ENCODE peak calls at places on chromosome 11, in five cellular contexts. W, F, S, C and B are unnamed samples.

GRCh38 chr11:114243461-114244372 is 52.5 kb upstream of the NNMT start:
- DNase-seq in W (no peak), F (no peak), S (no peak), C (no peak), B (no peak)

GRCh38 chr11:10503777-10504176 is 37.2 kb downstream of the RNF141 start:
- DNase-seq in W (no peak), F (no peak), S (no peak), C (no peak), B (no peak)

GRCh38 chr11:74819400-74819799 is 70.8 kb downstream of the RNF169 start:
- DNase-seq in W (no peak), F (peak; percentile 40), S (no peak), C (no peak), B (no peak)

GRCh38 chr11:20154381-20154780 is 5.9 kb downstream of the DBX1 start:
- DNase-seq in W (no peak), F (peak; percentile 28), S (no peak), C (no peak), B (no peak)

GRCh38 chr11:130448416-130449068 is at the start of gene ADAMTS15:
- DNase-seq in W (peak; percentile 80), F (peak; percentile 61), S (peak; percentile 75), C (peak; percentile 60), B (no peak)

GRCh38 chr11:8610532-8611116 is 16.6 kb upstream of the STK33 start:
- DNase-seq in W (no peak), F (peak; percentile 39), S (no peak), C (no peak), B (no peak)

GRCh38 chr11:74321487-74322188 is 10.2 kb upstream of the P4HA3 start:
- DNase-seq in W (no peak), F (peak; percentile 49), S (no peak), C (no peak), B (no peak)

GRCh38 chr11:19828382-19829108 is 115.9 kb downstream of the NAV2 start:
- DNase-seq in W (no peak), F (no peak), S (no peak), C (no peak), B (no peak)

GRCh38 chr11:63837027-63837688 is 1.8 kb upstream of the MARK2 start:
- DNase-seq in W (peak; percentile 78), F (peak; percentile 64), S (peak; percentile 92), C (peak; percentile 76), B (peak; percentile 81)

GRCh38 chr11:45225961-45226871 is 59.9 kb downstream of the SYT13 start:
- DNase-seq in W (no peak), F (no peak), S (no peak), C (no peak), B (peak; percentile 70)

GRCh38 chr11:75867778-75868374 is 52.9 kb downstream of the UVRAG start:
- DNase-seq in W (no peak), F (peak; percentile 29), S (peak; percentile 43), C (no peak), B (no peak)

GRCh38 chr11:27795955-27796861 is 96.0 kb upstream of the BDNF start:
- DNase-seq in W (no peak), F (no peak), S (no peak), C (no peak), B (no peak)

GRCh38 chr11:49851971-49852389 is 100.2 kb upstream of the OR4C13 start:
- DNase-seq in W (peak; percentile 61), F (no peak), S (no peak), C (peak; percentile 43), B (peak; percentile 68)

GRCh38 chr11:128394436-128395089 is 192.8 kb downstream of the ETS1 start:
- DNase-seq in W (no peak), F (peak; percentile 75), S (no peak), C (no peak), B (no peak)

GRCh38 chr11:58133329-58134076 is 8.2 kb upstream of the OR9I1 start:
- DNase-seq in W (no peak), F (no peak), S (no peak), C (no peak), B (no peak)

GRCh38 chr11:59429924-59430516 is 3.8 kb upstream of the OR5A2 start:
- DNase-seq in W (no peak), F (peak; percentile 37), S (peak; percentile 29), C (no peak), B (no peak)

GRCh38 chr11:704799-705645 is 1.0 kb upstream of the EPS8L2 start:
- DNase-seq in W (peak; percentile 86), F (no peak), S (peak; percentile 54), C (no peak), B (peak; percentile 77)

GRCh38 chr11:47552086-47552580 is 799 bp downstream of the CELF1 start:
- DNase-seq in W (peak; percentile 66), F (peak; percentile 19), S (no peak), C (no peak), B (no peak)

GRCh38 chr11:69305885-69306540 is 12.1 kb downstream of the MYEOV start:
- DNase-seq in W (no peak), F (no peak), S (no peak), C (peak; percentile 23), B (no peak)

GRCh38 chr11:95147364-95147905 is 57.8 kb downstream of the ENDOD1 start:
- DNase-seq in W (no peak), F (peak; percentile 94), S (peak; percentile 30), C (peak; percentile 82), B (no peak)

GRCh38 chr11:2951235-2952110 is 22.3 kb upstream of the PHLDA2 start:
- DNase-seq in W (no peak), F (peak; percentile 71), S (no peak), C (no peak), B (no peak)

GRCh38 chr11:56950510-56950909 is 38.2 kb upstream of the OR5AK2 start:
- DNase-seq in W (no peak), F (no peak), S (no peak), C (no peak), B (no peak)

GRCh38 chr11:27055065-27055682 is 14.6 kb downstream of the BBOX1 start:
- DNase-seq in W (no peak), F (peak; percentile 83), S (no peak), C (no peak), B (no peak)

GRCh38 chr11:80320226-80320625 is 879.4 kb upstream of the TENM4 start:
- DNase-seq in W (no peak), F (no peak), S (no peak), C (no peak), B (no peak)

GRCh38 chr11:1841511-1842148 is 2.8 kb downstream of the TNNI2 start:
- DNase-seq in W (peak; percentile 63), F (no peak), S (no peak), C (no peak), B (peak; percentile 78)

GRCh38 chr11:45444796-45445195 is 158.7 kb upstream of the SYT13 start:
- DNase-seq in W (no peak), F (no peak), S (peak; percentile 11), C (no peak), B (no peak)

GRCh38 chr11:57778318-57779037 is 16.9 kb downstream of the CTNND1 start:
- DNase-seq in W (peak; percentile 81), F (peak; percentile 100), S (peak; percentile 88), C (peak; percentile 68), B (peak; percentile 79)

GRCh38 chr11:1534682-1535081 is 37.4 kb downstream of the DUSP8 start:
- DNase-seq in W (no peak), F (no peak), S (no peak), C (no peak), B (no peak)

GRCh38 chr11:15967966-15968365 is 388.4 kb downstream of the SOX6 start:
- DNase-seq in W (no peak), F (no peak), S (no peak), C (no peak), B (no peak)

GRCh38 chr11:19714387-19715363 is 2.0 kb downstream of the NAV2 start:
- DNase-seq in W (peak; percentile 57), F (peak; percentile 51), S (no peak), C (peak; percentile 78), B (no peak)

GRCh38 chr11:69209936-69210659 is 54.4 kb downstream of the SMIM38 start:
- DNase-seq in W (peak; percentile 45), F (no peak), S (no peak), C (no peak), B (peak; percentile 54)

GRCh38 chr11:112182867-112183266 is 7.6 kb downstream of the BCO2 start:
- DNase-seq in W (no peak), F (no peak), S (no peak), C (no peak), B (no peak)

GRCh38 chr11:104531075-104531474 is 367.1 kb upstream of the PDGFD start:
- DNase-seq in W (no peak), F (no peak), S (peak; percentile 1), C (no peak), B (no peak)
- TF ChIP-seq CTCF in W (no peak), F (peak; percentile 42), S (no peak), C (no peak), B (no peak)

DNA sequence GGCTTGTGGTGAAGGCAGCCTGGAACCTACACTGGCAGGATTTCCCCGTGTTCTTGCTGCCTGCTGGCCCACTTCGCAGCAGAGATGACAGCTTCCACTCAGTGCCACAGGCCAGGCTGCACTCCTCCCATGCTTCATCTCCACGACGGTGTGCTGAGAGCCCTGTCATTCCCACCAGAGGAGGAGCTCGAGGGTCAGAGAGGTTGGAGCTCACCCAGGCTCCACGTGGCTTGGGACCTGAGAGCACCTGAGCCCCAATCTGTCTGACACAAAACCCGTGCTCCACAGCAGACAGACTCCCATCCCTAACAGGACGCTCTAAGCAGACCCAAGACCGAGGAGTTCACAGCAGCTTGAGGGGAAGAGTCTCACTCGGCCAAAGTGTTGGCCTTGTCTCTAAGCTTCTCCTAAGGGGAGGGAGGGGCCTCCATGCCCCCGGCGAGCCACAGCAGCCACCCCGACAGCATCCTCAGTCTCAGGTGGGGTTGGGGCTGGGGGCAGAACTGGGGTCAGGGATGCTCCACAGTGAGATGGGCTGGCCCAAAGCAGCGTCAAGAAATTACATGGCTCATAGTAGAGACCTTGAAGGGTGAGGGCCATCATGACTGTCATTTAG is 10.7 kb downstream of the LRFN4 start:
- DNase-seq in W (no peak), F (no peak), S (no peak), C (no peak), B (no peak)
- TF ChIP-seq CTCF in W (no peak), F (no peak), S (no peak), C (no peak), B (no peak)

DNA sequence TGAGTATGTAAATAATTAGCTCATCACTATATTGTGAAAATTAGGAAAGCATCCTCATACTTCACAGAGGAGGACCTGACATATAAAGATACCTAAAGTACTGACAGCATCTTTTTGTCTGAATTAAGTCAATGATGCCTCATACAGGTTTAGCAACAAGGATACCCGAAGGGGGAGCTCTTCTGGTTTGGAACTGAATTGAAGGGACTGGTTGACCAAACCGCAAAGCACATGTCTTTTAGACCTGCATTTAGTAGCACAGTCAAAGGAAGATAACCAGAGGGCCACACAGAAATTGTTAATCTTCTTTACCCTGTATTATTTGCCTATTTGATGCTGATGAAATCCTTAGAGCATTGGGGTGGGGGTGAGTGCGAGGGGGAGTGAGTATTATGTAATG is 12.9 kb upstream of the WT1 start:
- DNase-seq in W (no peak), F (no peak), S (peak; percentile 36), C (no peak), B (no peak)
- TF ChIP-seq CTCF in W (no peak), F (peak; percentile 46), S (peak; percentile 45), C (no peak), B (no peak)

GRCh38 chr11:134975866-134976265 is 563.8 kb upstream of the B3GAT1 start:
- DNase-seq in W (no peak), F (no peak), S (no peak), C (no peak), B (no peak)

GRCh38 chr11:134980819-134981710 is 569.0 kb upstream of the B3GAT1 start:
- DNase-seq in W (no peak), F (no peak), S (no peak), C (no peak), B (no peak)

GRCh38 chr11:134976540-134976939 is 564.5 kb upstream of the B3GAT1 start:
- DNase-seq in W (no peak), F (no peak), S (no peak), C (no peak), B (no peak)

GRCh38 chr11:134981824-134982223 is 569.8 kb upstream of the B3GAT1 start:
- DNase-seq in W (no peak), F (no peak), S (no peak), C (no peak), B (no peak)

GRCh38 chr11:134978388-134979088 is 566.5 kb upstream of the B3GAT1 start:
- DNase-seq in W (no peak), F (no peak), S (no peak), C (no peak), B (no peak)
- TF ChIP-seq CTCF in W (no peak), F (peak; percentile 19), S (no peak), C (no peak), B (no peak)